ENCODE peak calls at places on chromosomes 3 and 15, in four cellular contexts. One of them, this sample, is unnamed.

GRCh38 chr15:101451192-101451799 is 38.2 kb downstream of the PCSK6 start:
- DNase-seq in brain microvascular endothelial cell: no peak
- DNase-seq in WERI-Rb-1: no peak
- DNase-seq in HCT116: no peak
- DNase-seq in this sample: no peak

GRCh38 chr3:150635526-150635925 is 32.4 kb downstream of the SELENOT start:
- DNase-seq in brain microvascular endothelial cell: no peak
- DNase-seq in WERI-Rb-1: no peak
- DNase-seq in HCT116: no peak
- DNase-seq in this sample: no peak

GRCh38 chr3:188006726-188007393 is 147.1 kb upstream of the LPP start:
- DNase-seq in brain microvascular endothelial cell: no peak
- DNase-seq in WERI-Rb-1: peak; percentile 17
- DNase-seq in HCT116: no peak
- DNase-seq in this sample: no peak

GRCh38 chr3:165339753-165340152 is 143.6 kb upstream of the SLITRK3 start:
- DNase-seq in brain microvascular endothelial cell: peak; percentile 23
- DNase-seq in WERI-Rb-1: peak; percentile 15
- DNase-seq in HCT116: peak; percentile 21
- DNase-seq in this sample: no peak

GRCh38 chr3:45595364-45596154 is 1.0 kb downstream of the LIMD1 start:
- DNase-seq in brain microvascular endothelial cell: no peak
- DNase-seq in WERI-Rb-1: no peak
- DNase-seq in HCT116: no peak
- DNase-seq in this sample: no peak

GRCh38 chr3:83500422-83500821 is 1458.4 kb upstream of the CADM2 start:
- DNase-seq in brain microvascular endothelial cell: no peak
- DNase-seq in WERI-Rb-1: no peak
- DNase-seq in HCT116: no peak
- DNase-seq in this sample: peak; percentile 22

GRCh38 chr15:62561572-62561970 is 396.5 kb upstream of the C2CD4B start:
- DNase-seq in brain microvascular endothelial cell: no peak
- DNase-seq in WERI-Rb-1: no peak
- DNase-seq in HCT116: no peak
- DNase-seq in this sample: no peak

GRCh38 chr3:10645800-10646199 is 140.4 kb upstream of the ATP2B2 start:
- DNase-seq in brain microvascular endothelial cell: no peak
- DNase-seq in WERI-Rb-1: no peak
- DNase-seq in HCT116: no peak
- DNase-seq in this sample: no peak

GRCh38 chr15:53644681-53645080 is 114.8 kb downstream of the WDR72 start:
- DNase-seq in brain microvascular endothelial cell: no peak
- DNase-seq in WERI-Rb-1: no peak
- DNase-seq in HCT116: no peak
- DNase-seq in this sample: no peak
- H3K4me3 ChIP-seq in brain microvascular endothelial cell: no peak overlapping the region
- H3K4me3 ChIP-seq in WERI-Rb-1: no peak overlapping the region
- H3K4me3 ChIP-seq in HCT116: no peak overlapping the region
- H3K4me3 ChIP-seq in this sample: no peak overlapping the region

DNA sequence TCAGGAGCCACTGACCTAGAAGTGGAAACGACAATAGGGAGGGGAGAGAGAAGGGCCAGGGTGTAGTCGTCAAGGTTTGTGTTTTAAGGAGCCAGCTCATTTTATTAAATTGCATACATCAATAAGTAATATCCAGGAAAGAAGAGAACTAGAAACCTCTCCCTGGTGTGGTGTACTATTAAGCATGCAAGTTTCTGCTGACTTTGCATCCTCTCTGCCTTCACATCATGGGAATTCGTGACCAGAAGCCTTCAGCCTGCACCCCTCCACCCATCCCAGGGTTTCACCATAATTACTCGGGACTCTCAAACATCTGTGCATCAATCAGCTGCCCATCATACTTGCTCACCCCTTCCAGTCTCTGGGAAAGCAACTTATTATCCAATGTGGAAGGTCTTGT is 70.9 kb upstream of the UBE3A start:
- DNase-seq in brain microvascular endothelial cell: no peak
- DNase-seq in WERI-Rb-1: no peak
- DNase-seq in HCT116: no peak
- DNase-seq in this sample: no peak
- H3K4me3 ChIP-seq in brain microvascular endothelial cell: no peak overlapping the region
- H3K4me3 ChIP-seq in WERI-Rb-1: no peak overlapping the region
- H3K4me3 ChIP-seq in HCT116: no peak overlapping the region
- H3K4me3 ChIP-seq in this sample: no peak overlapping the region

DNA sequence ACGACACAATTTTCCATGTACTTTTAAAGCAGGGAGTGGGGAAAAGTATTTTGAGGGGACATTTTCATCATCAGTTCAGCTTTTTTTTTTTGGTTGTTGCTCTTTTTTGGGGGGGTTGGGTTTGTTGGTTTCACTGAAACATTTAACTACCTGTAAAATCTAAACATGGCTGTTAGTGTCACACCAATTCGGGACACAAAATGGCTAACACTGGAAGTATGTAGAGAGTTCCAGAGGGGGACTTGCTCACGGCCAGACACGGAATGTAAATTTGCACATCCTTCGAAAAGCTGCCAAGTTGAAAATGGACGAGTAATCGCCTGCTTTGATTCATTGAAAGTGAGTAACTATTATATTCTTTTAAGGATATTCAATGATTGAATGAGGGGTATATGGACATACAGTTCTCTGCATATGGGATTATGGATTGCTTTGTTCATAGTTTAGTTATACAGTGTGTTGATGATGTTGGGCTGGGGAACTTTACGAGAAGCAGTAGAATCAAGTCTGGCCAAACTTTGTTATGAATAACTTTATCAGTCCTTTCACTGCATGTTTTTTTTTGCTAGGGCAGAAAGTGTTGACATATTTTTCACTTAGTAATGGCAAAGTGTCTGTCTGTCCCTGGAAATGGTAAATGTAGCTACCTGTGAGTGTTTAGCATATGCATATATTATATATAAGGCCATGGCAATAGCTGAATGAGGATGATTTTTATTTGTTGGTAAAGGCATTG is 31.5 kb downstream of the MBNL1 start:
- DNase-seq in brain microvascular endothelial cell: no peak
- DNase-seq in WERI-Rb-1: no peak
- DNase-seq in HCT116: no peak
- DNase-seq in this sample: no peak
- H3K4me3 ChIP-seq in brain microvascular endothelial cell: no peak overlapping the region
- H3K4me3 ChIP-seq in WERI-Rb-1: no peak overlapping the region
- H3K4me3 ChIP-seq in HCT116: no peak overlapping the region
- H3K4me3 ChIP-seq in this sample: no peak overlapping the region

GRCh38 chr3:25573386-25574171 is 91.1 kb downstream of the TOP2B start:
- DNase-seq in brain microvascular endothelial cell: peak; percentile 61
- DNase-seq in WERI-Rb-1: no peak
- DNase-seq in HCT116: no peak
- DNase-seq in this sample: no peak
- H3K4me3 ChIP-seq in brain microvascular endothelial cell: no peak overlapping the region
- H3K4me3 ChIP-seq in WERI-Rb-1: no peak overlapping the region
- H3K4me3 ChIP-seq in HCT116: no peak overlapping the region
- H3K4me3 ChIP-seq in this sample: no peak overlapping the region

This sample was measured in Caco-2.